ENCODE peak calls at places on chromosome 15, in ten cellular contexts. One of them, this sample, is unnamed.

GRCh38 chr15:72778796-72779195 is 4.8 kb downstream of the ADPGK start:
- DNase-seq in WERI-Rb-1: no peak
- DNase-seq in psoas muscle: no peak
- DNase-seq in suprapubic skin: no peak
- DNase-seq in mucosa of descending colon: no peak
- DNase-seq in RWPE2: no peak
- DNase-seq in testis: no peak
- DNase-seq in kidney epithelial cell: no peak
- DNase-seq in stomach: no peak
- DNase-seq in astrocyte of the spinal cord: no peak
- DNase-seq in this sample: no peak

GRCh38 chr15:85878866-85879265 is 84.1 kb upstream of the KLHL25 start:
- DNase-seq in mucosa of descending colon: no peak
- DNase-seq in RWPE2: no peak
- DNase-seq in stomach: no peak
- DNase-seq in WERI-Rb-1: no peak
- DNase-seq in astrocyte of the spinal cord: no peak
- DNase-seq in kidney epithelial cell: no peak
- DNase-seq in testis: no peak
- DNase-seq in psoas muscle: no peak
- DNase-seq in suprapubic skin: no peak
- DNase-seq in this sample: no peak

GRCh38 chr15:66405007-66405406 is 18.3 kb downstream of the MAP2K1 start:
- DNase-seq in kidney epithelial cell: no peak
- DNase-seq in astrocyte of the spinal cord: no peak
- DNase-seq in WERI-Rb-1: no peak
- DNase-seq in suprapubic skin: no peak
- DNase-seq in mucosa of descending colon: no peak
- DNase-seq in stomach: no peak
- DNase-seq in psoas muscle: no peak
- DNase-seq in RWPE2: no peak
- DNase-seq in testis: no peak
- DNase-seq in this sample: peak; percentile 16

GRCh38 chr15:49492834-49493233 is 69.8 kb downstream of the FGF7 start:
- DNase-seq in astrocyte of the spinal cord: no peak
- DNase-seq in psoas muscle: no peak
- DNase-seq in RWPE2: no peak
- DNase-seq in WERI-Rb-1: no peak
- DNase-seq in testis: no peak
- DNase-seq in suprapubic skin: no peak
- DNase-seq in kidney epithelial cell: no peak
- DNase-seq in stomach: no peak
- DNase-seq in mucosa of descending colon: no peak
- DNase-seq in this sample: no peak

GRCh38 chr15:53445531-53445930 is 313.9 kb downstream of the WDR72 start:
- DNase-seq in testis: no peak
- DNase-seq in suprapubic skin: no peak
- DNase-seq in RWPE2: no peak
- DNase-seq in stomach: no peak
- DNase-seq in WERI-Rb-1: no peak
- DNase-seq in mucosa of descending colon: no peak
- DNase-seq in psoas muscle: no peak
- DNase-seq in astrocyte of the spinal cord: no peak
- DNase-seq in kidney epithelial cell: no peak
- DNase-seq in this sample: no peak

GRCh38 chr15:98807262-98807661 is 158.9 kb downstream of the IGF1R start:
- DNase-seq in suprapubic skin: no peak
- DNase-seq in mucosa of descending colon: no peak
- DNase-seq in RWPE2: no peak
- DNase-seq in psoas muscle: no peak
- DNase-seq in stomach: no peak
- DNase-seq in testis: no peak
- DNase-seq in WERI-Rb-1: no peak
- DNase-seq in astrocyte of the spinal cord: peak; percentile 59
- DNase-seq in kidney epithelial cell: no peak
- DNase-seq in this sample: no peak

GRCh38 chr15:39079296-39079834 is 501.5 kb upstream of the THBS1 start:
- DNase-seq in testis: no peak
- DNase-seq in astrocyte of the spinal cord: peak; percentile 67
- DNase-seq in mucosa of descending colon: peak; percentile 50
- DNase-seq in RWPE2: peak; percentile 96
- DNase-seq in WERI-Rb-1: no peak
- DNase-seq in suprapubic skin: no peak
- DNase-seq in stomach: no peak
- DNase-seq in psoas muscle: no peak
- DNase-seq in kidney epithelial cell: peak; percentile 67
- DNase-seq in this sample: no peak

GRCh38 chr15:31212286-31212685 is 110.8 kb upstream of the TRPM1 start:
- DNase-seq in stomach: no peak
- DNase-seq in suprapubic skin: no peak
- DNase-seq in astrocyte of the spinal cord: no peak
- DNase-seq in testis: no peak
- DNase-seq in mucosa of descending colon: no peak
- DNase-seq in RWPE2: no peak
- DNase-seq in kidney epithelial cell: no peak
- DNase-seq in psoas muscle: no peak
- DNase-seq in WERI-Rb-1: no peak
- DNase-seq in this sample: no peak

GRCh38 chr15:40217166-40217785 is 21.6 kb upstream of the PAK6 start:
- DNase-seq in kidney epithelial cell: no peak
- DNase-seq in mucosa of descending colon: no peak
- DNase-seq in RWPE2: no peak
- DNase-seq in WERI-Rb-1: peak; percentile 61
- DNase-seq in testis: peak; percentile 71
- DNase-seq in psoas muscle: peak; percentile 10
- DNase-seq in suprapubic skin: no peak
- DNase-seq in stomach: peak; percentile 46
- DNase-seq in astrocyte of the spinal cord: peak; percentile 67
- DNase-seq in this sample: peak; percentile 73

GRCh38 chr15:27235689-27236088 is 264.7 kb downstream of the GABRG3 start:
- DNase-seq in WERI-Rb-1: no peak
- DNase-seq in testis: no peak
- DNase-seq in RWPE2: no peak
- DNase-seq in kidney epithelial cell: no peak
- DNase-seq in mucosa of descending colon: no peak
- DNase-seq in astrocyte of the spinal cord: no peak
- DNase-seq in stomach: no peak
- DNase-seq in psoas muscle: no peak
- DNase-seq in suprapubic skin: no peak
- DNase-seq in this sample: no peak

GRCh38 chr15:34886134-34886533 is 83.4 kb downstream of the AQR start:
- DNase-seq in astrocyte of the spinal cord: peak; percentile 23
- DNase-seq in stomach: no peak
- DNase-seq in suprapubic skin: no peak
- DNase-seq in testis: no peak
- DNase-seq in mucosa of descending colon: no peak
- DNase-seq in psoas muscle: no peak
- DNase-seq in WERI-Rb-1: no peak
- DNase-seq in RWPE2: no peak
- DNase-seq in kidney epithelial cell: no peak
- DNase-seq in this sample: no peak

GRCh38 chr15:33111051-33111451 is 83.5 kb downstream of the FMN1 start:
- DNase-seq in psoas muscle: no peak
- DNase-seq in WERI-Rb-1: no peak
- DNase-seq in testis: no peak
- DNase-seq in mucosa of descending colon: no peak
- DNase-seq in kidney epithelial cell: no peak
- DNase-seq in suprapubic skin: no peak
- DNase-seq in astrocyte of the spinal cord: peak; percentile 68
- DNase-seq in RWPE2: no peak
- DNase-seq in stomach: no peak
- DNase-seq in this sample: no peak

GRCh38 chr15:95341686-95342085 is 988.8 kb upstream of the NR2F2 start:
- DNase-seq in stomach: no peak
- DNase-seq in mucosa of descending colon: no peak
- DNase-seq in suprapubic skin: no peak
- DNase-seq in psoas muscle: no peak
- DNase-seq in WERI-Rb-1: no peak
- DNase-seq in RWPE2: no peak
- DNase-seq in kidney epithelial cell: no peak
- DNase-seq in testis: no peak
- DNase-seq in astrocyte of the spinal cord: no peak
- DNase-seq in this sample: no peak

GRCh38 chr15:76208084-76208785 is 103.0 kb downstream of the ETFA start:
- DNase-seq in psoas muscle: no peak
- DNase-seq in RWPE2: no peak
- DNase-seq in WERI-Rb-1: no peak
- DNase-seq in kidney epithelial cell: no peak
- DNase-seq in stomach: peak; percentile 20
- DNase-seq in mucosa of descending colon: no peak
- DNase-seq in suprapubic skin: no peak
- DNase-seq in astrocyte of the spinal cord: no peak
- DNase-seq in testis: peak; percentile 13
- DNase-seq in this sample: no peak

GRCh38 chr15:48703544-48703943 is 58.0 kb upstream of the FBN1 start:
- DNase-seq in suprapubic skin: no peak
- DNase-seq in RWPE2: no peak
- DNase-seq in WERI-Rb-1: no peak
- DNase-seq in psoas muscle: no peak
- DNase-seq in kidney epithelial cell: no peak
- DNase-seq in mucosa of descending colon: no peak
- DNase-seq in testis: no peak
- DNase-seq in stomach: no peak
- DNase-seq in astrocyte of the spinal cord: peak; percentile 79
- DNase-seq in this sample: no peak

GRCh38 chr15:60076582-60077263 is 72.6 kb downstream of the FOXB1 start:
- DNase-seq in RWPE2: no peak
- DNase-seq in kidney epithelial cell: no peak
- DNase-seq in testis: no peak
- DNase-seq in stomach: no peak
- DNase-seq in mucosa of descending colon: no peak
- DNase-seq in WERI-Rb-1: no peak
- DNase-seq in suprapubic skin: no peak
- DNase-seq in psoas muscle: no peak
- DNase-seq in astrocyte of the spinal cord: no peak
- DNase-seq in this sample: no peak

GRCh38 chr15:31372635-31373091 is 46.0 kb downstream of the KLF13 start:
- DNase-seq in psoas muscle: peak; percentile 73
- DNase-seq in kidney epithelial cell: no peak
- DNase-seq in testis: peak; percentile 74
- DNase-seq in WERI-Rb-1: no peak
- DNase-seq in astrocyte of the spinal cord: peak; percentile 62
- DNase-seq in RWPE2: peak; percentile 97
- DNase-seq in stomach: no peak
- DNase-seq in mucosa of descending colon: no peak
- DNase-seq in suprapubic skin: peak; percentile 82
- DNase-seq in this sample: peak; percentile 80

GRCh38 chr15:58773024-58773423 is 1.9 kb downstream of the MINDY2 start:
- DNase-seq in suprapubic skin: no peak
- DNase-seq in testis: no peak
- DNase-seq in WERI-Rb-1: no peak
- DNase-seq in stomach: no peak
- DNase-seq in psoas muscle: no peak
- DNase-seq in kidney epithelial cell: no peak
- DNase-seq in RWPE2: no peak
- DNase-seq in mucosa of descending colon: no peak
- DNase-seq in astrocyte of the spinal cord: no peak
- DNase-seq in this sample: no peak

GRCh38 chr15:47203993-47204392 is 513.3 kb upstream of the SEMA6D start:
- DNase-seq in astrocyte of the spinal cord: no peak
- DNase-seq in testis: no peak
- DNase-seq in mucosa of descending colon: no peak
- DNase-seq in stomach: no peak
- DNase-seq in RWPE2: no peak
- DNase-seq in suprapubic skin: no peak
- DNase-seq in kidney epithelial cell: no peak
- DNase-seq in WERI-Rb-1: no peak
- DNase-seq in psoas muscle: no peak
- DNase-seq in this sample: no peak
- H3K4me3 ChIP-seq in astrocyte of the spinal cord: no peak overlapping the region
- H3K4me3 ChIP-seq in testis: no peak overlapping the region
- H3K4me3 ChIP-seq in mucosa of descending colon: no peak overlapping the region
- H3K4me3 ChIP-seq in stomach: no peak overlapping the region
- H3K4me3 ChIP-seq in RWPE2: no peak overlapping the region
- H3K4me3 ChIP-seq in suprapubic skin: no peak overlapping the region
- H3K4me3 ChIP-seq in kidney epithelial cell: no peak overlapping the region
- H3K4me3 ChIP-seq in WERI-Rb-1: no peak overlapping the region
- H3K4me3 ChIP-seq in psoas muscle: no peak overlapping the region
- H3K4me3 ChIP-seq in this sample: no peak overlapping the region

DNA sequence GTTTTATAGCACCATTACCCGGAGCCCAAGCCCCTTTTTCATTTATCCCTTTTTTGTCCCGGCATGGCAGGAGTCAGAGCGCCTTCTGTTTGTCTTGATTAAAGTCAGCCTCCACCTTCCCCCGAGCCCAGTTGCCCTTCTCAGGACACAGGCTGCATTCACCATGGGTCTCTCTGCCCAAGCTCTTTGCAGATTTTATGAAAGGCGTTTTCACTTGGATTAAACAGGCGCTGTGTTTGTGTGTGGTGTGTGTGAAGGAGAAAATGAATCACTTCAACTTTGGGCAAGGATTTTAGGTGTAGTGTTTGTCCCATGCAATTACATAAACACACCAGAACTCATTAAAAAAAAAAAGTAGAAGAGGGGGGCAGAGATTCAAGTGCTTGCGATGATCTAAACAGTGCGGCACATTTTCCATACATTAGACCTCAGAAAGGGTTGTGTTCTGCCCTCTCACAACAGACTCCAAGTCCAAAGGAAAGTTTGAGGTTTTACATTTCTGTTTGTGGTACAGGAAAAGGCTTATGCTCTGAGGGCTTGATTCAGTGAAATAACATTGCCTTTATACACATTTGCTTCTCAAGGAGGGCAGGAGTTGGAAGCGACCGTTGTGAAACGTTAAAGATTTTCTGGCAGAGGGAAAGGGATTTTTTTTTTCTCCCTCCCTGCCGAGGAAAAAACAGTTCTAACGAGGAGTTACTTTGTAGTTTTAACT is 14.5 kb upstream of the IL16 start:
- DNase-seq in RWPE2: no peak
- DNase-seq in mucosa of descending colon: no peak
- DNase-seq in testis: no peak
- DNase-seq in WERI-Rb-1: no peak
- DNase-seq in kidney epithelial cell: no peak
- DNase-seq in stomach: no peak
- DNase-seq in suprapubic skin: peak; percentile 22
- DNase-seq in psoas muscle: no peak
- DNase-seq in astrocyte of the spinal cord: no peak
- DNase-seq in this sample: no peak
- H3K4me3 ChIP-seq in RWPE2: no peak overlapping the region
- H3K4me3 ChIP-seq in mucosa of descending colon: no peak overlapping the region
- H3K4me3 ChIP-seq in testis: peak overlapping the region; percentile 19
- H3K4me3 ChIP-seq in WERI-Rb-1: no peak overlapping the region
- H3K4me3 ChIP-seq in kidney epithelial cell: no peak overlapping the region
- H3K4me3 ChIP-seq in stomach: peak overlapping the region; percentile 36
- H3K4me3 ChIP-seq in suprapubic skin: peak overlapping the region; percentile 48
- H3K4me3 ChIP-seq in psoas muscle: peak overlapping the region; percentile 42
- H3K4me3 ChIP-seq in astrocyte of the spinal cord: peak overlapping the region; percentile 3
- H3K4me3 ChIP-seq in this sample: no peak overlapping the region

GRCh38 chr15:36888018-36888992 is 212.0 kb downstream of the MEIS2 start:
- DNase-seq in kidney epithelial cell: no peak
- DNase-seq in astrocyte of the spinal cord: no peak
- DNase-seq in RWPE2: no peak
- DNase-seq in suprapubic skin: no peak
- DNase-seq in mucosa of descending colon: no peak
- DNase-seq in testis: no peak
- DNase-seq in psoas muscle: no peak
- DNase-seq in stomach: no peak
- DNase-seq in WERI-Rb-1: peak; percentile 92
- DNase-seq in this sample: peak; percentile 70
- H3K4me3 ChIP-seq in kidney epithelial cell: no peak overlapping the region
- H3K4me3 ChIP-seq in astrocyte of the spinal cord: peak overlapping the region; percentile 42
- H3K4me3 ChIP-seq in RWPE2: no peak overlapping the region
- H3K4me3 ChIP-seq in suprapubic skin: peak overlapping the region; percentile 43
- H3K4me3 ChIP-seq in mucosa of descending colon: no peak overlapping the region
- H3K4me3 ChIP-seq in testis: peak overlapping the region; percentile 9
- H3K4me3 ChIP-seq in psoas muscle: no peak overlapping the region
- H3K4me3 ChIP-seq in stomach: peak overlapping the region; percentile 43
- H3K4me3 ChIP-seq in WERI-Rb-1: peak overlapping the region; percentile 59
- H3K4me3 ChIP-seq in this sample: no peak overlapping the region

GRCh38 chr15:82681371-82681770 is 28.3 kb downstream of the AP3B2 start:
- DNase-seq in mucosa of descending colon: no peak
- DNase-seq in stomach: no peak
- DNase-seq in psoas muscle: no peak
- DNase-seq in astrocyte of the spinal cord: no peak
- DNase-seq in RWPE2: peak; percentile 45
- DNase-seq in kidney epithelial cell: no peak
- DNase-seq in WERI-Rb-1: no peak
- DNase-seq in suprapubic skin: no peak
- DNase-seq in testis: no peak
- DNase-seq in this sample: peak; percentile 53
- H3K4me3 ChIP-seq in mucosa of descending colon: no peak overlapping the region
- H3K4me3 ChIP-seq in stomach: no peak overlapping the region
- H3K4me3 ChIP-seq in psoas muscle: no peak overlapping the region
- H3K4me3 ChIP-seq in astrocyte of the spinal cord: no peak overlapping the region
- H3K4me3 ChIP-seq in RWPE2: peak overlapping the region; percentile 61
- H3K4me3 ChIP-seq in kidney epithelial cell: no peak overlapping the region
- H3K4me3 ChIP-seq in WERI-Rb-1: no peak overlapping the region
- H3K4me3 ChIP-seq in suprapubic skin: no peak overlapping the region
- H3K4me3 ChIP-seq in testis: no peak overlapping the region
- H3K4me3 ChIP-seq in this sample: peak overlapping the region; percentile 83

This sample was measured in endodermal cell.